ENCODE peak calls at places on chromosomes 12 and 14, in four cellular contexts. N, J, S and Z are unnamed samples. For H3K27me3, the result is how much of the 10 kb centered on the place peaks cover.

GRCh38 chr14:63180017-63180416 is 24.2 kb upstream of the RHOJ start:
- DNase-seq in N (no peak), J (no peak), S (no peak), Z (no peak)

GRCh38 chr12:3432176-3432742 is 58.7 kb upstream of the PRMT8 start:
- DNase-seq in N (peak), J (no peak), S (no peak), Z (peak)

GRCh38 chr12:132046561-132046960 is 96.8 kb downstream of the EP400 start:
- DNase-seq in N (no peak), J (no peak), S (no peak), Z (no peak)

GRCh38 chr12:78853231-78853630 is 11.3 kb upstream of the SYT1 start:
- DNase-seq in N (no peak), J (no peak), S (no peak), Z (no peak)

GRCh38 chr12:76033116-76034001 is 1.8 kb upstream of the PHLDA1 start:
- DNase-seq in N (no peak), J (no peak), S (no peak), Z (no peak)

GRCh38 chr12:131734336-131735152 is 23.7 kb downstream of the SFSWAP start:
- DNase-seq in N (no peak), J (no peak), S (no peak), Z (no peak)

GRCh38 chr14:67228325-67228984 is 12.8 kb upstream of the PALS1 start:
- DNase-seq in N (no peak), J (no peak), S (no peak), Z (no peak)

GRCh38 chr12:105920161-105920684 is 218.5 kb downstream of the NUAK1 start:
- DNase-seq in N (no peak), J (no peak), S (no peak), Z (no peak)

GRCh38 chr12:132568826-132569480 is 41.4 kb downstream of the LRCOL1 start:
- DNase-seq in N (no peak), J (no peak), S (no peak), Z (no peak)

GRCh38 chr12:11016937-11017336 is 5.5 kb downstream of the TAS2R19 start:
- DNase-seq in N (no peak), J (no peak), S (no peak), Z (no peak)

GRCh38 chr14:60106341-60106740 is 14.6 kb downstream of the PCNX4 start:
- DNase-seq in N (no peak), J (no peak), S (no peak), Z (no peak)

GRCh38 chr14:60101801-60102200 is 10.1 kb downstream of the PCNX4 start:
- DNase-seq in N (no peak), J (no peak), S (no peak), Z (no peak)

GRCh38 chr14:60097974-60098373 is 6.3 kb downstream of the PCNX4 start:
- DNase-seq in N (no peak), J (no peak), S (no peak), Z (no peak)

DNA sequence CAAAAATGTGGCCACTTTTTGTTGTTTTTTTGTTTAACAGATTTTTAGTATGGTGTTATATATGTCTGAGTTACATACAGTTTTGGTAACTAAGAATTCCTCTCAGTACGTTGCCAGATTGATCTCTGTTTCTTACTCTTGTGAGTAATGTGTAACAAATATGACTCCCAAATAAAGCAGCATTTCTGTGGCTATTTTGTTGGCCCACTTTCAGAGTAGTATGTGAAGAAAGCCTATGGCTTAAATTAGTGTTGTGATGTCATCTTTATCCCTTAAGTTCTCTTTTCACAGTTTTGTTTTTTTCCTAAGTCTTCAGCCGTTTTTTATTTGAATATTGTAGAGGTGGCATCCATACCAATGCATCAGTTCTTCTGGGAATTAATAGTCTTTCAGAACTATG is 10.7 kb downstream of the PCNX4 start:
- DNase-seq in N (no peak), J (no peak), S (no peak), Z (no peak)
- H3K27me3 ChIP-seq in N (under half), J (under half), S (under half), Z (under half)

GRCh38 chr14:99733551-99734405 is 49.7 kb downstream of the CYP46A1 start:
- DNase-seq in N (no peak), J (no peak), S (no peak), Z (no peak)
- TF ChIP-seq SUZ12 in N (no peak), J (no peak), S (no peak), Z (no peak)

GRCh38 chr14:76917759-76918175 is 91.6 kb downstream of the LRRC74A start:
- DNase-seq in N (no peak), J (no peak), S (no peak), Z (no peak)
- H3K4me3 ChIP-seq in N (no peak), J (no peak), S (no peak), Z (no peak)

GRCh38 chr12:6770094-6770493 is 2.2 kb upstream of the LAG3 start:
- DNase-seq in N (no peak), J (no peak), S (no peak), Z (no peak)
- H3K27me3 ChIP-seq in N (under half), J (under half), S (under half), Z (under half)

GRCh38 chr12:119206348-119207075 is 27.8 kb downstream of the HSPB8 start:
- DNase-seq in N (no peak), J (no peak), S (no peak), Z (no peak)

GRCh38 chr12:119202544-119202943 is 23.8 kb downstream of the HSPB8 start:
- DNase-seq in N (no peak), J (no peak), S (peak), Z (no peak)

GRCh38 chr12:119207161-119207560 is 28.4 kb downstream of the HSPB8 start:
- DNase-seq in N (no peak), J (no peak), S (no peak), Z (no peak)

GRCh38 chr12:119204137-119204536 is 25.4 kb downstream of the HSPB8 start:
- DNase-seq in N (no peak), J (no peak), S (no peak), Z (no peak)

DNA sequence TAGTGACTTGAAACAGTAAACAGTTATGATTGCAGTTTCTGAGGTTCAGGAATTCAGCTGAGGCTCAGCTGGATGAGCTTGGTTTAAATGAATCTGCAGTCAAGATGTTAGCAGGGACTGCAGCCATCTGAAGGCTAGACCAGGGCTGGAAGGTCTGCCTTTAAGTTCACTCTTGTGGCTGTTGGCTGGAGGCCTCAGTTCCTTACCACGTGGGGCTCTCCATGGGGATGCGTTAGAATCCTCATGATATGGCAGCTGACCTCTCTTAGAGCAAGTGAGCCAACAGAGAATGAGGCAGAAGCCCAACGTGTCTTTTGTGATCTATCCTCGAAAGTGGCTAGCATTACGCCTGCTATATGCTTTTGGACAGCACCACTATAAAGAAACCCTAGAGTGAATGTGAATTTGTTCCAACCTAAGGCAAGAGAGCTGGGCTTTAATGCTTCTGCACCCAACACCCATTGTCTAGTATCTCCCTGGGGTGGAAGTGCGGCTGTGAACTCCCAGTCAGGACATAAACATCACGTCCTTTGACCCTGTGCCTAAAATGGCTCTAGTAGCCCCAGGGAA is 26.1 kb downstream of the HSPB8 start:
- DNase-seq in N (no peak), J (no peak), S (no peak), Z (no peak)
- TF ChIP-seq SUZ12 in N (no peak), J (no peak), S (no peak), Z (no peak)